ENCODE peak calls at places on chromosomes 7 and 10, in nine cellular contexts. One of them, this sample, is unnamed.

GRCh38 chr10:113052076-113052830 is 102.2 kb downstream of the TCF7L2 start:
- DNase-seq in right lobe of liver: no peak
- DNase-seq in activated naive CD4-positive, alpha-beta T cell: no peak
- DNase-seq in stimulated activated CD4-positive, alpha-beta T cell treated with anti-CD3 and anti-CD28 coated beads, Interleukin-2, amount 100 ng/mL, for 48 hours: no peak
- DNase-seq in stimulated activated CD8-positive, alpha-beta memory T cell treated with anti-CD3 and anti-CD28 coated beads, Interleukin-15, amount 100 ng/mL, for 4 hours: no peak
- DNase-seq in HS-27A: no peak
- DNase-seq in pancreas: no peak
- DNase-seq in cardiac muscle cell: no peak
- DNase-seq in epithelial cell of esophagus: no peak
- DNase-seq in this sample: no peak

GRCh38 chr7:41977165-41977651 is 259.8 kb downstream of the GLI3 start:
- DNase-seq in right lobe of liver: no peak
- DNase-seq in activated naive CD4-positive, alpha-beta T cell: no peak
- DNase-seq in stimulated activated CD4-positive, alpha-beta T cell treated with anti-CD3 and anti-CD28 coated beads, Interleukin-2, amount 100 ng/mL, for 48 hours: no peak
- DNase-seq in stimulated activated CD8-positive, alpha-beta memory T cell treated with anti-CD3 and anti-CD28 coated beads, Interleukin-15, amount 100 ng/mL, for 4 hours: no peak
- DNase-seq in HS-27A: no peak
- DNase-seq in pancreas: peak
- DNase-seq in cardiac muscle cell: peak
- DNase-seq in epithelial cell of esophagus: peak
- DNase-seq in this sample: peak

GRCh38 chr10:128210215-128211063 is 84.2 kb upstream of the MKI67 start:
- DNase-seq in right lobe of liver: peak
- DNase-seq in activated naive CD4-positive, alpha-beta T cell: peak
- DNase-seq in stimulated activated CD4-positive, alpha-beta T cell treated with anti-CD3 and anti-CD28 coated beads, Interleukin-2, amount 100 ng/mL, for 48 hours: peak
- DNase-seq in stimulated activated CD8-positive, alpha-beta memory T cell treated with anti-CD3 and anti-CD28 coated beads, Interleukin-15, amount 100 ng/mL, for 4 hours: peak
- DNase-seq in HS-27A: no peak
- DNase-seq in pancreas: peak
- DNase-seq in cardiac muscle cell: peak
- DNase-seq in epithelial cell of esophagus: peak
- DNase-seq in this sample: peak

GRCh38 chr10:25017247-25017590 is 807 bp downstream of the THNSL1 start:
- DNase-seq in right lobe of liver: no peak
- DNase-seq in activated naive CD4-positive, alpha-beta T cell: no peak
- DNase-seq in stimulated activated CD4-positive, alpha-beta T cell treated with anti-CD3 and anti-CD28 coated beads, Interleukin-2, amount 100 ng/mL, for 48 hours: peak
- DNase-seq in stimulated activated CD8-positive, alpha-beta memory T cell treated with anti-CD3 and anti-CD28 coated beads, Interleukin-15, amount 100 ng/mL, for 4 hours: no peak
- DNase-seq in HS-27A: peak
- DNase-seq in pancreas: no peak
- DNase-seq in cardiac muscle cell: peak
- DNase-seq in epithelial cell of esophagus: peak
- DNase-seq in this sample: no peak

GRCh38 chr7:106840342-106840741 is 24.7 kb upstream of the PIK3CG start:
- DNase-seq in right lobe of liver: no peak
- DNase-seq in activated naive CD4-positive, alpha-beta T cell: no peak
- DNase-seq in stimulated activated CD4-positive, alpha-beta T cell treated with anti-CD3 and anti-CD28 coated beads, Interleukin-2, amount 100 ng/mL, for 48 hours: no peak
- DNase-seq in stimulated activated CD8-positive, alpha-beta memory T cell treated with anti-CD3 and anti-CD28 coated beads, Interleukin-15, amount 100 ng/mL, for 4 hours: no peak
- DNase-seq in HS-27A: peak
- DNase-seq in pancreas: no peak
- DNase-seq in cardiac muscle cell: no peak
- DNase-seq in epithelial cell of esophagus: no peak
- DNase-seq in this sample: no peak

GRCh38 chr10:118027397-118027796 is 19.3 kb downstream of the RAB11FIP2 start:
- DNase-seq in right lobe of liver: no peak
- DNase-seq in activated naive CD4-positive, alpha-beta T cell: no peak
- DNase-seq in stimulated activated CD4-positive, alpha-beta T cell treated with anti-CD3 and anti-CD28 coated beads, Interleukin-2, amount 100 ng/mL, for 48 hours: no peak
- DNase-seq in stimulated activated CD8-positive, alpha-beta memory T cell treated with anti-CD3 and anti-CD28 coated beads, Interleukin-15, amount 100 ng/mL, for 4 hours: no peak
- DNase-seq in HS-27A: no peak
- DNase-seq in pancreas: no peak
- DNase-seq in cardiac muscle cell: no peak
- DNase-seq in epithelial cell of esophagus: no peak
- DNase-seq in this sample: no peak

GRCh38 chr7:76425156-76425555 is 406 bp downstream of the ZP3 start:
- DNase-seq in right lobe of liver: no peak
- DNase-seq in activated naive CD4-positive, alpha-beta T cell: no peak
- DNase-seq in stimulated activated CD4-positive, alpha-beta T cell treated with anti-CD3 and anti-CD28 coated beads, Interleukin-2, amount 100 ng/mL, for 48 hours: no peak
- DNase-seq in stimulated activated CD8-positive, alpha-beta memory T cell treated with anti-CD3 and anti-CD28 coated beads, Interleukin-15, amount 100 ng/mL, for 4 hours: no peak
- DNase-seq in HS-27A: no peak
- DNase-seq in pancreas: no peak
- DNase-seq in cardiac muscle cell: no peak
- DNase-seq in epithelial cell of esophagus: no peak
- DNase-seq in this sample: no peak

GRCh38 chr10:474406-474805 is 215.1 kb downstream of the DIP2C start:
- DNase-seq in right lobe of liver: no peak
- DNase-seq in activated naive CD4-positive, alpha-beta T cell: no peak
- DNase-seq in stimulated activated CD4-positive, alpha-beta T cell treated with anti-CD3 and anti-CD28 coated beads, Interleukin-2, amount 100 ng/mL, for 48 hours: no peak
- DNase-seq in stimulated activated CD8-positive, alpha-beta memory T cell treated with anti-CD3 and anti-CD28 coated beads, Interleukin-15, amount 100 ng/mL, for 4 hours: no peak
- DNase-seq in HS-27A: no peak
- DNase-seq in pancreas: no peak
- DNase-seq in cardiac muscle cell: no peak
- DNase-seq in epithelial cell of esophagus: no peak
- DNase-seq in this sample: no peak

GRCh38 chr7:47452295-47452694 is 129.6 kb downstream of the TNS3 start:
- DNase-seq in right lobe of liver: no peak
- DNase-seq in activated naive CD4-positive, alpha-beta T cell: no peak
- DNase-seq in stimulated activated CD4-positive, alpha-beta T cell treated with anti-CD3 and anti-CD28 coated beads, Interleukin-2, amount 100 ng/mL, for 48 hours: no peak
- DNase-seq in stimulated activated CD8-positive, alpha-beta memory T cell treated with anti-CD3 and anti-CD28 coated beads, Interleukin-15, amount 100 ng/mL, for 4 hours: no peak
- DNase-seq in HS-27A: no peak
- DNase-seq in pancreas: no peak
- DNase-seq in cardiac muscle cell: no peak
- DNase-seq in epithelial cell of esophagus: no peak
- DNase-seq in this sample: no peak

GRCh38 chr10:96719850-96720421 is 378 bp downstream of the PIK3AP1 start:
- DNase-seq in right lobe of liver: peak
- DNase-seq in activated naive CD4-positive, alpha-beta T cell: no peak
- DNase-seq in stimulated activated CD4-positive, alpha-beta T cell treated with anti-CD3 and anti-CD28 coated beads, Interleukin-2, amount 100 ng/mL, for 48 hours: peak
- DNase-seq in stimulated activated CD8-positive, alpha-beta memory T cell treated with anti-CD3 and anti-CD28 coated beads, Interleukin-15, amount 100 ng/mL, for 4 hours: peak
- DNase-seq in HS-27A: no peak
- DNase-seq in pancreas: peak
- DNase-seq in cardiac muscle cell: peak
- DNase-seq in epithelial cell of esophagus: no peak
- DNase-seq in this sample: peak

GRCh38 chr10:13728898-13729535 is 142.3 kb downstream of the PRPF18 start:
- DNase-seq in right lobe of liver: no peak
- DNase-seq in activated naive CD4-positive, alpha-beta T cell: no peak
- DNase-seq in stimulated activated CD4-positive, alpha-beta T cell treated with anti-CD3 and anti-CD28 coated beads, Interleukin-2, amount 100 ng/mL, for 48 hours: no peak
- DNase-seq in stimulated activated CD8-positive, alpha-beta memory T cell treated with anti-CD3 and anti-CD28 coated beads, Interleukin-15, amount 100 ng/mL, for 4 hours: no peak
- DNase-seq in HS-27A: no peak
- DNase-seq in pancreas: no peak
- DNase-seq in cardiac muscle cell: no peak
- DNase-seq in epithelial cell of esophagus: no peak
- DNase-seq in this sample: no peak

GRCh38 chr7:156612930-156613329 is 27.6 kb upstream of the RNF32 start:
- DNase-seq in right lobe of liver: no peak
- DNase-seq in activated naive CD4-positive, alpha-beta T cell: no peak
- DNase-seq in stimulated activated CD4-positive, alpha-beta T cell treated with anti-CD3 and anti-CD28 coated beads, Interleukin-2, amount 100 ng/mL, for 48 hours: peak
- DNase-seq in stimulated activated CD8-positive, alpha-beta memory T cell treated with anti-CD3 and anti-CD28 coated beads, Interleukin-15, amount 100 ng/mL, for 4 hours: peak
- DNase-seq in HS-27A: no peak
- DNase-seq in pancreas: no peak
- DNase-seq in cardiac muscle cell: no peak
- DNase-seq in epithelial cell of esophagus: no peak
- DNase-seq in this sample: peak

GRCh38 chr10:132518572-132519381 is 18.8 kb upstream of the INPP5A start:
- DNase-seq in right lobe of liver: peak
- DNase-seq in activated naive CD4-positive, alpha-beta T cell: no peak
- DNase-seq in stimulated activated CD4-positive, alpha-beta T cell treated with anti-CD3 and anti-CD28 coated beads, Interleukin-2, amount 100 ng/mL, for 48 hours: no peak
- DNase-seq in stimulated activated CD8-positive, alpha-beta memory T cell treated with anti-CD3 and anti-CD28 coated beads, Interleukin-15, amount 100 ng/mL, for 4 hours: no peak
- DNase-seq in HS-27A: no peak
- DNase-seq in pancreas: peak
- DNase-seq in cardiac muscle cell: peak
- DNase-seq in epithelial cell of esophagus: peak
- DNase-seq in this sample: peak

GRCh38 chr10:85570871-85571270 is 795.7 kb downstream of the GRID1 start:
- DNase-seq in right lobe of liver: no peak
- DNase-seq in activated naive CD4-positive, alpha-beta T cell: no peak
- DNase-seq in stimulated activated CD4-positive, alpha-beta T cell treated with anti-CD3 and anti-CD28 coated beads, Interleukin-2, amount 100 ng/mL, for 48 hours: no peak
- DNase-seq in stimulated activated CD8-positive, alpha-beta memory T cell treated with anti-CD3 and anti-CD28 coated beads, Interleukin-15, amount 100 ng/mL, for 4 hours: no peak
- DNase-seq in HS-27A: no peak
- DNase-seq in pancreas: no peak
- DNase-seq in cardiac muscle cell: no peak
- DNase-seq in epithelial cell of esophagus: no peak
- DNase-seq in this sample: no peak

GRCh38 chr10:2925631-2926030 is 141.7 kb upstream of the PFKP start:
- DNase-seq in right lobe of liver: no peak
- DNase-seq in activated naive CD4-positive, alpha-beta T cell: no peak
- DNase-seq in stimulated activated CD4-positive, alpha-beta T cell treated with anti-CD3 and anti-CD28 coated beads, Interleukin-2, amount 100 ng/mL, for 48 hours: no peak
- DNase-seq in stimulated activated CD8-positive, alpha-beta memory T cell treated with anti-CD3 and anti-CD28 coated beads, Interleukin-15, amount 100 ng/mL, for 4 hours: no peak
- DNase-seq in HS-27A: no peak
- DNase-seq in pancreas: peak
- DNase-seq in cardiac muscle cell: no peak
- DNase-seq in epithelial cell of esophagus: peak
- DNase-seq in this sample: no peak

GRCh38 chr10:96090463-96090800 is 39.7 kb upstream of the ZNF518A start:
- DNase-seq in right lobe of liver: no peak
- DNase-seq in activated naive CD4-positive, alpha-beta T cell: no peak
- DNase-seq in stimulated activated CD4-positive, alpha-beta T cell treated with anti-CD3 and anti-CD28 coated beads, Interleukin-2, amount 100 ng/mL, for 48 hours: peak
- DNase-seq in stimulated activated CD8-positive, alpha-beta memory T cell treated with anti-CD3 and anti-CD28 coated beads, Interleukin-15, amount 100 ng/mL, for 4 hours: no peak
- DNase-seq in HS-27A: no peak
- DNase-seq in pancreas: peak
- DNase-seq in cardiac muscle cell: no peak
- DNase-seq in epithelial cell of esophagus: no peak
- DNase-seq in this sample: no peak

This sample was measured in activated CD8-positive, alpha-beta T cell treated with anti-CD3 and anti-CD28 coated beads for 36 hours.